ENCODE peak calls at places on chromosomes 11 and 22, in five cellular contexts. C, Y, K, J and I are unnamed samples.

GRCh38 chr22:30837531-30837930 is 131.0 kb downstream of the MORC2 start:
- DNase-seq in C (no peak), K (no peak), Y (peak), J (no peak), I (no peak)

GRCh38 chr11:131370090-131370751 is at the start of gene NTM:
- DNase-seq in J (peak), K (peak), C (no peak), Y (peak), I (peak)

GRCh38 chr11:35664977-35665441 is 2.4 kb downstream of the TRIM44 start:
- DNase-seq in C (no peak), K (no peak), J (no peak), Y (no peak), I (no peak)

GRCh38 chr11:119671561-119672015 is 57.4 kb downstream of the NECTIN1 start:
- DNase-seq in Y (no peak), C (no peak), K (no peak), J (no peak), I (no peak)

GRCh38 chr11:80365980-80366379 is 925.1 kb upstream of the TENM4 start:
- DNase-seq in K (no peak), C (no peak), Y (no peak), J (no peak), I (no peak)

GRCh38 chr22:38313384-38313955 is 3.8 kb downstream of the CSNK1E start:
- DNase-seq in C (peak), K (no peak), J (peak), Y (peak), I (no peak)

GRCh38 chr11:70497536-70498075 is 99.3 kb downstream of the CTTN start:
- DNase-seq in C (no peak), J (no peak), K (no peak), Y (no peak), I (no peak)

GRCh38 chr11:73818838-73819237 is 31.2 kb downstream of the MRPL48 start:
- DNase-seq in K (no peak), J (no peak), C (no peak), Y (no peak), I (no peak)

GRCh38 chr22:32059426-32059825 is 16.4 kb downstream of the SLC5A1 start:
- DNase-seq in J (no peak), Y (no peak), K (no peak), C (no peak), I (no peak)

GRCh38 chr11:57349491-57350274 is 11.5 kb downstream of the P2RX3 start:
- DNase-seq in J (no peak), Y (peak), C (no peak), K (peak), I (no peak)

GRCh38 chr11:69383372-69383771 is 89.4 kb downstream of the MYEOV start:
- DNase-seq in J (no peak), K (no peak), Y (peak), C (no peak), I (no peak)

GRCh38 chr11:112355726-112356125 is 95.1 kb upstream of the PLET1 start:
- DNase-seq in Y (peak), J (no peak), C (no peak), K (no peak), I (no peak)

GRCh38 chr22:50114221-50114981 is 24.6 kb downstream of the MOV10L1 start:
- DNase-seq in J (peak), K (no peak), C (peak), Y (no peak), I (no peak)

GRCh38 chr22:50197000-50197800 is 3.6 kb upstream of the SELENOO start:
- DNase-seq in Y (no peak), C (no peak), J (no peak), K (no peak), I (no peak)

GRCh38 chr22:38317995-38318715 is 922 bp upstream of the CSNK1E start:
- DNase-seq in C (peak), Y (peak), J (peak), K (peak), I (no peak)

GRCh38 chr22:49979587-49980264 is 19.2 kb downstream of the PIM3 start:
- DNase-seq in J (no peak), C (no peak), K (no peak), Y (peak), I (no peak)

GRCh38 chr11:12556788-12557384 is 117.3 kb upstream of the TEAD1 start:
- DNase-seq in J (peak), Y (peak), C (peak), K (peak), I (peak)

GRCh38 chr11:9982127-9982795 is 311.8 kb downstream of the SBF2 start:
- DNase-seq in Y (no peak), K (no peak), C (no peak), J (no peak), I (no peak)

GRCh38 chr11:45671246-45672171 is 6.1 kb upstream of the CHST1 start:
- DNase-seq in C (no peak), Y (no peak), J (no peak), K (peak), I (no peak)

GRCh38 chr11:479311-479710 is 27.7 kb downstream of the RNH1 start:
- DNase-seq in K (no peak), J (no peak), C (no peak), Y (no peak), I (no peak)

GRCh38 chr11:476416-476815 is 26.3 kb downstream of the PTDSS2 start:
- DNase-seq in Y (no peak), K (no peak), C (no peak), J (no peak), I (no peak)

GRCh38 chr11:475941-476340 is 25.9 kb downstream of the PTDSS2 start:
- DNase-seq in C (no peak), Y (no peak), J (no peak), K (no peak), I (no peak)

GRCh38 chr11:474914-475506 is 24.9 kb downstream of the PTDSS2 start:
- DNase-seq in Y (no peak), K (no peak), J (no peak), C (no peak), I (no peak)

GRCh38 chr11:477042-477715 is 27.1 kb downstream of the PTDSS2 start:
- DNase-seq in Y (no peak), K (no peak), J (no peak), C (no peak), I (no peak)
- TF ChIP-seq CTCF in Y (no peak), K (no peak), J (no peak), C (no peak), I (no peak)

DNA sequence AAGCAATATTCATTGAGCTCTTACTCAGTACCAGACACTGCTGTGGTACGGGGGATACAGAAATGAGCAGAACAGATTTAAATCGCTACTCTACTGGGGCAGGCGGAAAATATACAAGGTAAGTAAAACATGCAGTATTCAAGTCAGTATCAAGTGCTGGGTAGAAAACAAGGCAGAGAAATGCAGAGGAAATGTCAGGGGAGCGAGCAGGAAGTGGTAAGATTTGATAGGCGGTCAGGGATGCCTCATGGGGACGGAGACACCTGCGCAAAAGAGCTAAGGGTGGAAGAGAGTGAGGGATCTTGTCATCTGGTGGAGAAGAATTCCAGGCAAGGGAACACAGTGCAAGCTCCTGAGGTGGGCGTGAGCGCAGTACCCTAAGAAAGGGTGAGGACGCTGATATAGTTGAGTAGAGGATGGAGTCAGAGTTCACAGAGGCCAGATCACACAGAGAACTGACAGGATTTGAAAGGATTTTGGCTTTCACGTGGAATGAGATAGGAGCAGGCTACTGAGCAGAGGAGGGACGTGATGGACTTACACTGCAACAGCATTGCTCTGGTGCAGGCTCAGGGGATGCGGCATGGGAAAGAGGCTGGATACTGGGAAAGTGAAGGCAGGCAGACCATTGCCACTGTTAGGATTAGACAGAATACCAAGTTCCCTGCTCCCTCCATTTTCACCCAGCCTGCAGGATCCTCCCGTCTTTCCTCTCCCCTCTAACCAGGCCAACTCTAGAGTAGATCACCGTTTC is 35.8 kb downstream of the SC5D start:
- DNase-seq in K (no peak), J (no peak), C (no peak), Y (no peak), I (no peak)
- H3K4me3 ChIP-seq in K (no peak), J (no peak), C (no peak), Y (no peak), I (no peak)

GRCh38 chr11:65571940-65572339 is 398 bp upstream of the FAM89B start:
- DNase-seq in C (no peak), K (peak), J (no peak), Y (peak), I (no peak)
- TF ChIP-seq CTCF in C (peak), K (peak), J (peak), Y (peak), I (peak)

DNA sequence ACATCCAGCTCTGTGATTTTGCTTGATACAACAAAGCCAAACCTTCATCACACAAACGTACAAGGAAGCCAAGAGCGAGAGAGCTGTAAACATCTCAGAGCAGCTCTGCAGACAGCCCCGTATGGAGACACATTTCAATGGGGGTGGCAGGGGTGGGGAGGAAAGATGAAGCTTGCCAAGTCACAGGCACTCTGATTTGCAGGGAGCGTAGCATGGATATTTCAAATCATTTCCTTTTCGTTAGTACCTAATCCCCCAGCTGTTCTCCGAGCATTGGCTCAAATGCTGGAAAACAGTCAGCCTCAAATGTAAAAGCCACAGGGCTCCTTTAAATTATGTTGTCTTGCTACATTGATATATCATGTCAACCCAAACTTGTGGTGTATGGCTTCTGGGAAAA is 459.0 kb upstream of the CADM1 start:
- DNase-seq in Y (no peak), K (no peak), C (no peak), J (no peak), I (no peak)
- H3K4me3 ChIP-seq in Y (no peak), K (no peak), C (no peak), J (no peak), I (no peak)

GRCh38 chr22:27692243-27692642 is 109.3 kb downstream of the MN1 start:
- DNase-seq in K (no peak), Y (no peak), C (no peak), J (no peak), I (no peak)
- TF ChIP-seq CTCF in K (no peak), Y (no peak), C (no peak), J (peak), I (no peak)

GRCh38 chr11:1570001-1570453 is 2.0 kb downstream of the DUSP8 start:
- DNase-seq in C (no peak), Y (no peak), K (peak), J (no peak), I (no peak)
- H3K4me3 ChIP-seq in C (no peak), Y (no peak), K (no peak), J (no peak), I (no peak)

DNA sequence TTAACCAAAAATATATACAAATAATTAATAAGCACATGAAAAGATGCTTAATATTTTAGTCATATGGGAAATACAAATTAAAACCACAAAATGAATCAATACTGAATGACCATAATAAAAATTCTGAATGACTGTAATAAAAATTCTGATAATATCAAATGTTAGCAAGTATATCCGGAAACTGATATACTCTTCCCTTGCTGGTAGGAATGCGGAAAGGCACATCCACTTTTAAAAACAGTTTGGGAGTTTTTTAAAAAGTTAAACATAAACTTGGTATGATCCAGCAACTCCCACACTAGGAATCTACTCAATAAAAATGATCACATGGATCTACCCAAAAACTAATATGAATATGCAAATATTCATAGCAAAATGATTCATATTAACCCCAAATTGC is 30.8 kb upstream of the GRIA4 start:
- DNase-seq in J (no peak), Y (no peak), C (no peak), K (no peak), I (no peak)
- TF ChIP-seq CTCF in J (no peak), Y (no peak), C (no peak), K (no peak), I (peak)

DNA sequence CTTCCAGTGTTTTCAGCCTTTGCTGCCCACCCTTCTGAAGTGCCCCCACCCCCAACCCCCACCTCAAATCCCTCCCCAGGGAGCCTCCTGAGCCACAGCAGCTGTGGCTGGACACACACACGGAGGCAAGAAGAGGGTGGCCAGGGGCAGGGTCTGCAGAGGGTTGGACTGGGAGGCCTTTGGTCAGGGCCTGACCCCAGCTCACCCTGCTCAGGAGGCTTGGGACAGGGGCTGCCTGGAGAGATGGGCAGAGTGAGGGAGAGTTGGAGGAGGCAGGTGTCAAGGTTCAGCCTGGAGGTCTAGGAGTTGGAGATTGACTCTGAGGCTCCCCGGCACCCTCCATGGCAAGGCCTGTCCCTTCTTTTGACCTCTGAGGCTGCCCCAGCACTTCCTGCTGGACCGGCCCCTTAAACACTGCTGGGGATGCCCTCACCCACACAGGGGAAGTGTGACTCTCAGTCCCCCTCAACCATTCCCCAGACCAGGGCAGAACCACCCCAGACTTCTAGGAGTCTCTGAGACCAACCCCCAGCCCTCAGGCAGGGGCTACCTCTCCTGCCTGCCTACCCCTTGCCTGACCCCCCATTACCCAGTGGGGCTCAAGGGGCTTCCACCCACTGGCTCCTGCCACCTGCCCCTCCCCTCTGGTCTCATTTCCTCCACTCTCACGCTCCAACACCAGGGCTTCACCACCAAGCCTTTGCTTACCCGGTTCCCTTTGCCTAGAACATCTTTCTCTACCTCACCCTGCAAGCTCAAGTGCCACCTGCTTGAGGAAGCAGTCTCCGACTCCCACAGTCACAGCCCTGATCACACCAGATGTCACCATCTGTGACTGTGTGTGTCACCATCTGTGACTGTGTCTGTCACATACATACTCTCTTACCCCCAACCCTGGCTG is 8.6 kb downstream of the ARAP1 start:
- DNase-seq in C (no peak), K (no peak), J (no peak), Y (no peak), I (no peak)
- H3K4me3 ChIP-seq in C (no peak), K (no peak), J (no peak), Y (no peak), I (no peak)